ENCODE peak calls at places on chromosomes 7 and 10, in nine cellular contexts. One of them, this sample, is unnamed.
A peak's percentile ranks its signal among the peaks of the same experiment; 100 is the strongest.

GRCh38 chr7:107228291-107228690 is 59.5 kb downstream of the HBP1 start:
- DNase-seq in cardiac fibroblast: peak; percentile 16
- DNase-seq in IMR-90: peak; percentile 29
- DNase-seq in endodermal cell: no peak
- DNase-seq in CD14-positive monocyte: no peak
- DNase-seq in cardiac muscle cell: no peak
- DNase-seq in left ventricle myocardium inferior: no peak
- DNase-seq in neural progenitor cell: no peak
- DNase-seq in GM23338: no peak
- DNase-seq in this sample: no peak

GRCh38 chr7:82234457-82235049 is 209.0 kb downstream of the CACNA2D1 start:
- DNase-seq in IMR-90: peak; percentile 59
- DNase-seq in cardiac muscle cell: peak; percentile 65
- DNase-seq in GM23338: peak; percentile 74
- DNase-seq in cardiac fibroblast: peak; percentile 75
- DNase-seq in neural progenitor cell: peak; percentile 65
- DNase-seq in endodermal cell: no peak
- DNase-seq in CD14-positive monocyte: no peak
- DNase-seq in left ventricle myocardium inferior: no peak
- DNase-seq in this sample: no peak

GRCh38 chr10:70849582-70850016 is 33.9 kb downstream of the SGPL1 start:
- DNase-seq in neural progenitor cell: no peak
- DNase-seq in cardiac muscle cell: peak; percentile 90
- DNase-seq in GM23338: no peak
- DNase-seq in IMR-90: peak; percentile 95
- DNase-seq in CD14-positive monocyte: no peak
- DNase-seq in cardiac fibroblast: peak; percentile 69
- DNase-seq in endodermal cell: no peak
- DNase-seq in left ventricle myocardium inferior: no peak
- DNase-seq in this sample: peak; percentile 65

GRCh38 chr10:60734226-60734625 is 44.1 kb upstream of the CDK1 start:
- DNase-seq in neural progenitor cell: no peak
- DNase-seq in CD14-positive monocyte: no peak
- DNase-seq in GM23338: no peak
- DNase-seq in endodermal cell: no peak
- DNase-seq in cardiac fibroblast: no peak
- DNase-seq in left ventricle myocardium inferior: no peak
- DNase-seq in cardiac muscle cell: no peak
- DNase-seq in IMR-90: no peak
- DNase-seq in this sample: no peak

GRCh38 chr10:56911906-56912480 is 550.9 kb upstream of the ZWINT start:
- DNase-seq in left ventricle myocardium inferior: no peak
- DNase-seq in endodermal cell: no peak
- DNase-seq in CD14-positive monocyte: no peak
- DNase-seq in GM23338: no peak
- DNase-seq in neural progenitor cell: no peak
- DNase-seq in cardiac fibroblast: no peak
- DNase-seq in IMR-90: no peak
- DNase-seq in cardiac muscle cell: no peak
- DNase-seq in this sample: no peak

GRCh38 chr10:84540617-84541288 is 212.4 kb downstream of the CCSER2 start:
- DNase-seq in endodermal cell: peak; percentile 95
- DNase-seq in neural progenitor cell: peak; percentile 89
- DNase-seq in left ventricle myocardium inferior: peak; percentile 53
- DNase-seq in CD14-positive monocyte: peak; percentile 67
- DNase-seq in cardiac muscle cell: peak; percentile 68
- DNase-seq in cardiac fibroblast: peak; percentile 72
- DNase-seq in IMR-90: peak; percentile 44
- DNase-seq in GM23338: peak; percentile 91
- DNase-seq in this sample: peak; percentile 51

GRCh38 chr10:108461976-108462375 is 1297.5 kb upstream of the SORCS1 start:
- DNase-seq in cardiac muscle cell: no peak
- DNase-seq in CD14-positive monocyte: no peak
- DNase-seq in cardiac fibroblast: no peak
- DNase-seq in endodermal cell: no peak
- DNase-seq in neural progenitor cell: no peak
- DNase-seq in left ventricle myocardium inferior: no peak
- DNase-seq in GM23338: no peak
- DNase-seq in IMR-90: no peak
- DNase-seq in this sample: no peak

GRCh38 chr10:18216482-18216881 is 76.3 kb downstream of the CACNB2 start:
- DNase-seq in cardiac fibroblast: peak; percentile 64
- DNase-seq in left ventricle myocardium inferior: no peak
- DNase-seq in IMR-90: peak; percentile 62
- DNase-seq in endodermal cell: no peak
- DNase-seq in cardiac muscle cell: peak; percentile 53
- DNase-seq in GM23338: peak; percentile 19
- DNase-seq in neural progenitor cell: peak; percentile 20
- DNase-seq in CD14-positive monocyte: no peak
- DNase-seq in this sample: no peak

GRCh38 chr10:111204880-111205279 is 128.1 kb downstream of the ADRA2A start:
- DNase-seq in endodermal cell: no peak
- DNase-seq in neural progenitor cell: no peak
- DNase-seq in IMR-90: no peak
- DNase-seq in cardiac muscle cell: no peak
- DNase-seq in left ventricle myocardium inferior: no peak
- DNase-seq in cardiac fibroblast: no peak
- DNase-seq in GM23338: no peak
- DNase-seq in CD14-positive monocyte: no peak
- DNase-seq in this sample: no peak

GRCh38 chr10:111206521-111206920 is 129.7 kb downstream of the ADRA2A start:
- DNase-seq in IMR-90: no peak
- DNase-seq in cardiac fibroblast: no peak
- DNase-seq in GM23338: no peak
- DNase-seq in cardiac muscle cell: no peak
- DNase-seq in neural progenitor cell: no peak
- DNase-seq in CD14-positive monocyte: no peak
- DNase-seq in left ventricle myocardium inferior: no peak
- DNase-seq in endodermal cell: no peak
- DNase-seq in this sample: no peak

GRCh38 chr10:111209666-111210065 is 132.8 kb downstream of the ADRA2A start:
- DNase-seq in GM23338: no peak
- DNase-seq in CD14-positive monocyte: no peak
- DNase-seq in endodermal cell: no peak
- DNase-seq in IMR-90: no peak
- DNase-seq in cardiac fibroblast: no peak
- DNase-seq in cardiac muscle cell: no peak
- DNase-seq in left ventricle myocardium inferior: no peak
- DNase-seq in neural progenitor cell: no peak
- DNase-seq in this sample: no peak

GRCh38 chr10:111208951-111209350 is 132.1 kb downstream of the ADRA2A start:
- DNase-seq in CD14-positive monocyte: no peak
- DNase-seq in cardiac muscle cell: no peak
- DNase-seq in IMR-90: no peak
- DNase-seq in left ventricle myocardium inferior: no peak
- DNase-seq in endodermal cell: no peak
- DNase-seq in GM23338: no peak
- DNase-seq in cardiac fibroblast: no peak
- DNase-seq in neural progenitor cell: no peak
- DNase-seq in this sample: no peak

GRCh38 chr10:111207525-111207924 is 130.7 kb downstream of the ADRA2A start:
- DNase-seq in CD14-positive monocyte: no peak
- DNase-seq in cardiac muscle cell: no peak
- DNase-seq in left ventricle myocardium inferior: no peak
- DNase-seq in endodermal cell: peak; percentile 68
- DNase-seq in IMR-90: no peak
- DNase-seq in GM23338: peak; percentile 28
- DNase-seq in neural progenitor cell: peak; percentile 8
- DNase-seq in cardiac fibroblast: no peak
- DNase-seq in this sample: no peak
- TF ChIP-seq CTCF in CD14-positive monocyte: no peak
- TF ChIP-seq CTCF in cardiac muscle cell: no peak
- TF ChIP-seq CTCF in left ventricle myocardium inferior: peak; percentile 54
- TF ChIP-seq CTCF in endodermal cell: peak; percentile 79
- TF ChIP-seq CTCF in IMR-90: peak; percentile 6
- TF ChIP-seq CTCF in GM23338: peak; percentile 76
- TF ChIP-seq CTCF in neural progenitor cell: peak; percentile 53
- TF ChIP-seq CTCF in cardiac fibroblast: no peak
- TF ChIP-seq CTCF in this sample: peak; percentile 4

DNA sequence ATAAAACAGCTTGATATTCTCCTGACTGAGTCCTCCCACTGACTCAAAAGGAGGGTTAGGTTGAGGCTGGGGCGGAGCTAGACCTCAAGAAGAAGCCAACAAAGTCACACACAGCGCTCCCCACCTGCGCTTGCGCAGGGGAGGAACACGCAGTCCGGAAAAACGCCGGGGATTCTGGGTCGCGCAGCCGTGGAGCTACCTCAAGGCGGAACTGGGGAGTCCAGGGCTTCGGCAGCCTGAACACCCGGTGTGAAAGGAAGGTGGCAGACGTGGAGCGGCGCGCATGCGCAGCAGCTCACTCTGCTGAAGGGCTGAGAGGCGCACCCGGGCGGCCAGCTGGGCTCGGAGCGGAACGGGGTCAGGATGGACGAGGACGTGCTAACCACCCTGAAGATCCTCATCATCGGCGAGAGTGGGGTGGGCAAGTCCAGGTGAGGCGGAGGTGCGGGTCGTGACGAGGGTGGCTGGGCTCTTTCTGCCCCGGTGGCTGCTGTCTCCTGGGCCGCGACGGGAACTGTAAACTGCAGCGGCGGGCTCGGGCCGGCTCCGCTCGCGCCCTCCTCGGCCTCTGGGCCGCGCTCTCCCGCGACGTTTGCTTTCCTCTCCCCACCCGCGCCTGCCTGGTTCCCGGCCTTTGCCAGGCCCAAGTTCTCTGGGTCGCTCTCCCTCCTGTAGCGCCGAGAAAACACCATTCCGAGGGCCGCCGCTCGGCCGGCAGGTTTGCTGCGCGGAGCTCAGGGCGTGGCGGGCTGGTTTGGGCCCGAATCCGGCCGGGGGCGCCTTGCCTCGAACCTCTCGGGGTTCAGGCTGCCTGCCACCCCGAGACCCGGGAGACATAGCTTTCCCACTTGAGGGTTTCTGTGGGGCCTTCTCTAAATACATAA is at the start of gene RAB18:
- DNase-seq in GM23338: peak; percentile 95
- DNase-seq in neural progenitor cell: peak; percentile 97
- DNase-seq in cardiac fibroblast: peak; percentile 99
- DNase-seq in CD14-positive monocyte: peak; percentile 98
- DNase-seq in left ventricle myocardium inferior: peak; percentile 98
- DNase-seq in cardiac muscle cell: peak; percentile 99
- DNase-seq in endodermal cell: peak; percentile 99
- DNase-seq in IMR-90: peak; percentile 99
- DNase-seq in this sample: peak; percentile 90
- TF ChIP-seq CTCF in GM23338: no peak
- TF ChIP-seq CTCF in neural progenitor cell: no peak
- TF ChIP-seq CTCF in cardiac fibroblast: peak; percentile 21
- TF ChIP-seq CTCF in CD14-positive monocyte: no peak
- TF ChIP-seq CTCF in left ventricle myocardium inferior: peak; percentile 6
- TF ChIP-seq CTCF in cardiac muscle cell: peak; percentile 14
- TF ChIP-seq CTCF in endodermal cell: no peak
- TF ChIP-seq CTCF in IMR-90: no peak
- TF ChIP-seq CTCF in this sample: peak; percentile 33

DNA sequence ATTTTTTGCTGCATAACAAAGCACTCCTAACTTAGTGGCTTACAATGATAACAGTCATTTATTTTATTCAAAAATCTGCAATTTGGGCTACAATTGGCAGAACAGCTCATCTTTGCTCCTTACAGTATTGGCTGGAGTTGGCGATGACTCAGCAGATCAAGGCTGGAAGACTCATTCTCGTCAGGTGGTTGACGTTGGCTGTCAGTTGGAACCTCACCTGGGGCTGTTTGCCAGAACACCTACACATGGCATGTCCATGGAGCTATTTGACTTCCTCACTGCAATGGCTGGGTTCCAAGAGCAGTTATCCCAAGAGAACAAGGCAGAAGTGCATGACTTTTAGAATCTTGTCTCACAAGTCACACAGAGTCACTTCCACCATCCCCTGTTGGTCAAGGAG is 75.1 kb downstream of the NOD1 start:
- DNase-seq in neural progenitor cell: no peak
- DNase-seq in cardiac muscle cell: no peak
- DNase-seq in IMR-90: no peak
- DNase-seq in endodermal cell: peak; percentile 33
- DNase-seq in CD14-positive monocyte: no peak
- DNase-seq in GM23338: no peak
- DNase-seq in cardiac fibroblast: no peak
- DNase-seq in left ventricle myocardium inferior: no peak
- DNase-seq in this sample: peak; percentile 94
- TF ChIP-seq CTCF in neural progenitor cell: no peak
- TF ChIP-seq CTCF in cardiac muscle cell: no peak
- TF ChIP-seq CTCF in IMR-90: no peak
- TF ChIP-seq CTCF in endodermal cell: no peak
- TF ChIP-seq CTCF in CD14-positive monocyte: no peak
- TF ChIP-seq CTCF in GM23338: no peak
- TF ChIP-seq CTCF in cardiac fibroblast: no peak
- TF ChIP-seq CTCF in left ventricle myocardium inferior: no peak
- TF ChIP-seq CTCF in this sample: no peak

GRCh38 chr10:101293007-101293723 is 60.8 kb upstream of the BTRC start:
- DNase-seq in endodermal cell: peak; percentile 76
- DNase-seq in cardiac fibroblast: no peak
- DNase-seq in cardiac muscle cell: no peak
- DNase-seq in GM23338: peak; percentile 55
- DNase-seq in left ventricle myocardium inferior: no peak
- DNase-seq in IMR-90: no peak
- DNase-seq in CD14-positive monocyte: no peak
- DNase-seq in neural progenitor cell: peak; percentile 53
- DNase-seq in this sample: no peak

GRCh38 chr10:101290415-101290814 is 61.2 kb upstream of the LBX1 start:
- DNase-seq in left ventricle myocardium inferior: no peak
- DNase-seq in cardiac muscle cell: no peak
- DNase-seq in neural progenitor cell: no peak
- DNase-seq in GM23338: no peak
- DNase-seq in IMR-90: no peak
- DNase-seq in CD14-positive monocyte: no peak
- DNase-seq in cardiac fibroblast: no peak
- DNase-seq in endodermal cell: no peak
- DNase-seq in this sample: no peak

GRCh38 chr10:101289541-101289940 is 60.3 kb upstream of the LBX1 start:
- DNase-seq in IMR-90: no peak
- DNase-seq in cardiac fibroblast: no peak
- DNase-seq in neural progenitor cell: no peak
- DNase-seq in left ventricle myocardium inferior: no peak
- DNase-seq in cardiac muscle cell: no peak
- DNase-seq in GM23338: no peak
- DNase-seq in endodermal cell: no peak
- DNase-seq in CD14-positive monocyte: no peak
- DNase-seq in this sample: no peak

GRCh38 chr10:101292194-101293006 is 61.6 kb upstream of the BTRC start:
- DNase-seq in neural progenitor cell: peak; percentile 61
- DNase-seq in left ventricle myocardium inferior: peak; percentile 34
- DNase-seq in GM23338: peak; percentile 47
- DNase-seq in IMR-90: no peak
- DNase-seq in CD14-positive monocyte: no peak
- DNase-seq in cardiac fibroblast: no peak
- DNase-seq in cardiac muscle cell: no peak
- DNase-seq in endodermal cell: peak; percentile 58
- DNase-seq in this sample: no peak

DNA sequence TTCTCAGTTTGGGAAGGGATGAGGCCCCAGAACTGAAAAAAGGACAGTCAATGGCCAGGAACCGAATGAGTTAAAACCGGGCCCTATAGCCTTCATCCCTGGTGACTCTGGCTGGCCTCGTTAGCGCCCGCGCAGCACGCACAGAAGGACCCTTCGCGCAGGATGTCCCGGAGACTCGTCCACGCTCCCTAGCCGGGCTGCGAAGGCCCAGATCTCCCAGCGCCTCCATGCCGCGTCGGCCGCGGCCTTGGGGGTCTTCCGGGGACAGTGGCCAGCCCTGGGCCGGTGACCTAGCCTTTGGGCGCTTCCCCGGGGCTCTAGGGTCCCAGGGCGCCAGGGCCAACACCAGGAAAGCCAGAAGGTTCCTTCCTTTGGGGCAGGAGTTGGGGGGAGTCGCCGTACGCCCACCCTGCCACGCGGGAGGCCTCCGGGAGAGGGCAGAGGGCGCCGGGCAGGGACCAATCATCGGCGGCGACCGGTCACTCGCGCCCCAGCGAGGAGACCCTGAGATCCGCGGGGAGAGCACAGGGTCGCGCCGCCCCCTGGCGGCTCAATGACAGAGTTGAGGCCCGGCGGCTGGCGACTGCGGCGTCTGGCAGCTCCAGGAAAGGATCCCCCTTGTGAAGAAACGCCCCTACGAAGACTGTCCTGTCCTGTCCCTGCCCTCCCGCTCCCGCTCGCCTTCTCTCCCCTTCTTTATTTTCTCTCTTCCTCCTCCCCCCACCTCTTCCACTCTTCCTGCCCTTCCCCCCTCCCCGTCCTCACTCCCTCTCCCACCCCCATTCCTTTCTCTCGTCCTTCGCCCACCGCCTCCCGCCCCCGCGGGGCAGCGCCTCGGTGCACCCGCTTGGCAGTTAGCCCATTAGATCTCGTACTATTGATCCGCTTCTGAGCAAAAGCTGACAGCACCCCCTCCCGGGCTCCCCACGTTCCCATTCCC is 62.3 kb upstream of the LBX1 start:
- DNase-seq in IMR-90: peak; percentile 23
- DNase-seq in neural progenitor cell: peak; percentile 94
- DNase-seq in GM23338: peak; percentile 83
- DNase-seq in cardiac muscle cell: peak; percentile 39
- DNase-seq in cardiac fibroblast: peak; percentile 16
- DNase-seq in CD14-positive monocyte: no peak
- DNase-seq in endodermal cell: peak; percentile 95
- DNase-seq in left ventricle myocardium inferior: peak; percentile 63
- DNase-seq in this sample: no peak
- TF ChIP-seq CTCF in IMR-90: peak; percentile 58
- TF ChIP-seq CTCF in neural progenitor cell: peak; percentile 77
- TF ChIP-seq CTCF in GM23338: peak; percentile 81
- TF ChIP-seq CTCF in cardiac muscle cell: peak; percentile 61
- TF ChIP-seq CTCF in cardiac fibroblast: peak; percentile 67
- TF ChIP-seq CTCF in CD14-positive monocyte: peak; percentile 53
- TF ChIP-seq CTCF in endodermal cell: peak; percentile 95
- TF ChIP-seq CTCF in left ventricle myocardium inferior: peak; percentile 76
- TF ChIP-seq CTCF in this sample: peak; percentile 68

This sample was measured in foreskin keratinocyte.